ENCODE peak calls at places on chromosomes 13 and 19, in six cellular contexts. V is MM.1S, O is neural progenitor cell, E is keratinocyte, G is GM23338, Q is hepatocyte. T is an unnamed sample.

GRCh38 chr19:41327499-41328156 is 17.7 kb downstream of the CCDC97 start:
- DNase-seq in V (peak), O (no peak), E (peak), G (peak), Q (no peak), T (peak)

GRCh38 chr19:4575978-4576933 is 16.8 kb upstream of the SEMA6B start:
- DNase-seq in V (peak), O (peak), E (no peak), G (peak), Q (peak), T (no peak)

GRCh38 chr13:102678339-102679122 is 16.3 kb downstream of the METTL21C start:
- DNase-seq in V (no peak), O (no peak), E (no peak), G (no peak), Q (no peak), T (no peak)

GRCh38 chr13:27367570-27367969 is 56.8 kb upstream of the GTF3A start:
- DNase-seq in V (no peak), O (no peak), E (no peak), G (no peak), Q (no peak), T (no peak)

GRCh38 chr19:5057860-5058259 is 88.9 kb downstream of the KDM4B start:
- DNase-seq in V (no peak), O (peak), E (no peak), G (peak), Q (no peak), T (peak)

GRCh38 chr13:87678353-87678752 is 7.2 kb downstream of the SLITRK5 start:
- DNase-seq in V (peak), O (no peak), E (no peak), G (no peak), Q (no peak), T (no peak)

GRCh38 chr19:47435196-47435595 is 15.9 kb upstream of the MEIS3 start:
- DNase-seq in V (peak), O (no peak), E (no peak), G (no peak), Q (no peak), T (no peak)

GRCh38 chr13:109330941-109331340 is 455.4 kb downstream of the IRS2 start:
- DNase-seq in V (no peak), O (no peak), E (no peak), G (no peak), Q (no peak), T (peak)

GRCh38 chr19:33241091-33241529 is 15.5 kb upstream of the SLC7A10 start:
- DNase-seq in V (no peak), O (no peak), E (no peak), G (no peak), Q (peak), T (no peak)

GRCh38 chr19:17441241-17442135 is 7.0 kb downstream of the TMEM221 start:
- DNase-seq in V (no peak), O (peak), E (no peak), G (peak), Q (no peak), T (peak)

GRCh38 chr13:111082240-111082639 is 32.9 kb upstream of the ARHGEF7 start:
- DNase-seq in V (no peak), O (no peak), E (no peak), G (no peak), Q (no peak), T (no peak)

GRCh38 chr13:35478384-35479222 is 2.1 kb upstream of the MAB21L1 start:
- DNase-seq in V (no peak), O (peak), E (no peak), G (peak), Q (no peak), T (no peak)

GRCh38 chr13:114102521-114103288 is 29.7 kb downstream of the RASA3 start:
- DNase-seq in V (no peak), O (no peak), E (no peak), G (no peak), Q (no peak), T (no peak)

GRCh38 chr19:58317481-58318072 is 9.2 kb upstream of the ZSCAN22 start:
- DNase-seq in V (peak), O (peak), E (no peak), G (peak), Q (peak), T (no peak)

GRCh38 chr19:35136231-35136630 is 1.4 kb upstream of the LGI4 start:
- DNase-seq in V (no peak), O (no peak), E (no peak), G (no peak), Q (no peak), T (no peak)

GRCh38 chr13:73672492-73672891 is 461.7 kb downstream of the KLF12 start:
- DNase-seq in V (no peak), O (no peak), E (no peak), G (no peak), Q (peak), T (peak)

GRCh38 chr13:48412881-48413351 is at the start of gene LPAR6:
- DNase-seq in V (no peak), O (peak), E (no peak), G (peak), Q (peak), T (peak)

GRCh38 chr19:50173144-50173543 is 10.1 kb upstream of the IZUMO2 start:
- DNase-seq in V (peak), O (no peak), E (no peak), G (no peak), Q (peak), T (no peak)

GRCh38 chr13:94712287-94712811 is at the start of gene SOX21:
- DNase-seq in V (no peak), O (peak), E (no peak), G (peak), Q (no peak), T (peak)

GRCh38 chr13:68160466-68160865 is 930.3 kb upstream of the PCDH9 start:
- DNase-seq in V (no peak), O (no peak), E (no peak), G (no peak), Q (no peak), T (no peak)

GRCh38 chr13:44317752-44318550 is 55.7 kb upstream of the SERP2 start:
- DNase-seq in V (no peak), O (no peak), E (no peak), G (no peak), Q (no peak), T (peak)

GRCh38 chr19:45876161-45876410 is 9.9 kb downstream of the IRF2BP1 start:
- DNase-seq in V (no peak), O (no peak), E (no peak), G (no peak), Q (no peak), T (no peak)

GRCh38 chr13:113404723-113405471 is 41.0 kb upstream of the GRTP1 start:
- DNase-seq in V (no peak), O (no peak), E (no peak), G (no peak), Q (no peak), T (no peak)

GRCh38 chr13:112839347-112840105 is 129.5 kb upstream of the MCF2L start:
- DNase-seq in V (no peak), O (no peak), E (no peak), G (no peak), Q (no peak), T (no peak)

DNA sequence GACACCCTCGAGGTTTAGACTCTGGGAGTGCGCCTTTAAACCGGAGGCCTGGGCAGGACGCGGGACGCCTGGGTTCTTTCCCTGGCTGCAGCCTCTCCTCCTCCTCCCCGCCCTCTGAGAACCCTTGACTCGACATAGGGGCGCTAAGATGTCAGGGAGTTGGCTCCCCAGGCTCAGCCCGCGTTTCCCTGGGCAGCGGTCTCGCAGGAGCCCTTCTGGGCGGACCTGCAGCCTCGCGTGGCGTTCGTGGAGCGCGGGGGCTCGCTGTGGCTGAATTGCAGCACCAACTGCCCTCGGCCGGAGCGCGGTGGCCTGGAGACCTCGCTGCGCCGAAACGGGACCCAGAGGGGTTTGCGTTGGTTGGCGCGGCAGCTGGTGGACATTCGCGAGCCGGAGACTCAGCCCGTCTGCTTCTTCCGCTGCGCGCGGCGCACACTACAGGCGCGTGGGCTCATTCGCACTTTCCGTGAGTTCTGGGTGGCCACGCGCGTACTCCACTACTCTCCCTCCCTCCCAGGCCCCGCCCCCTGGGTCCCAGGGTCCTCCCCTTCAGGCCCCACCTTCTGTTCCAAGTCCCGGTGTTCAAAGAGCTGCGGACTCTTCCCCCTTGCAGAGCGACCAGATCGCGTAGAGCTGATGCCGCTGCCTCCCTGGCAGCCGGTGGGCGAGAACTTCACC is 1.3 kb downstream of the ICAM5 start:
- DNase-seq in V (peak), O (peak), E (no peak), G (peak), Q (peak), T (peak)
- TF ChIP-seq EZH2 in V (no peak), O (peak), E (no peak), G (peak), Q (peak), T (no peak)

DNA sequence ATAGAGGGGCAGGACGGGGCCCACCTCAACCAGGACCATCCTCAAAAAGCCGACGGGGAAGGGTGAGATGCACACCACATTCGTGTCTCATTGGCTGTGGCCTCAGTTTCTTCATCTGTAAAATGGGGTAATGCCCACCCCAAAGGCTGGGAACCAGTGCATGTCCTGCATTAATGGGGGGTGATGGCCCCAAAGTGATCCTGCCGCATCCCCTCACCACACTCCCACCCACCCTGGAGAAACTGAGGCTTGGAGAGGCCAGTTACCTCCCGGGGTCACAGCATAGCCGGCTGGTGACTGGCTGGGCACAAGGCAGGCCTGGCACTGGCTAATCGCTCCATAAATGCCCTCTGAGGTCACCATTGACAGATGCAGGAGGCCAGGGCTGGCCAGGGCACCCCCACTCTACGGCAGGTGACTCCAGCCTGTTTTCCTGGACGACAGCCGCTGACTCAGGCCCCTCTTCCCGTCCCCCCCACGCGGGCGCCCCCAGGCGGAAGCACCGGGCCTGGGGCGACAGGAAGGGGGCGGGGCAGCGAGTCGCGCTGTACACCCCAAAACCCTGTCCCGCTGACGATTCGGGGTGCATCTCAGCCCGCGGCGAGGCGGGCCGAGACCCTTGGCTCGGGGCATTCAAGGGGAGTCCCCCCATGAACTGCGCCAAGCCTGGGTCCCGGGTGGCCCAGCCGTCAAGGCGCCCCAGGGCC is 483 bp upstream of the MIDN start:
- DNase-seq in V (no peak), O (peak), E (no peak), G (peak), Q (peak), T (no peak)
- TF ChIP-seq CTCF in V (peak), O (peak), E (peak), G (peak), Q (peak), T (no peak)

DNA sequence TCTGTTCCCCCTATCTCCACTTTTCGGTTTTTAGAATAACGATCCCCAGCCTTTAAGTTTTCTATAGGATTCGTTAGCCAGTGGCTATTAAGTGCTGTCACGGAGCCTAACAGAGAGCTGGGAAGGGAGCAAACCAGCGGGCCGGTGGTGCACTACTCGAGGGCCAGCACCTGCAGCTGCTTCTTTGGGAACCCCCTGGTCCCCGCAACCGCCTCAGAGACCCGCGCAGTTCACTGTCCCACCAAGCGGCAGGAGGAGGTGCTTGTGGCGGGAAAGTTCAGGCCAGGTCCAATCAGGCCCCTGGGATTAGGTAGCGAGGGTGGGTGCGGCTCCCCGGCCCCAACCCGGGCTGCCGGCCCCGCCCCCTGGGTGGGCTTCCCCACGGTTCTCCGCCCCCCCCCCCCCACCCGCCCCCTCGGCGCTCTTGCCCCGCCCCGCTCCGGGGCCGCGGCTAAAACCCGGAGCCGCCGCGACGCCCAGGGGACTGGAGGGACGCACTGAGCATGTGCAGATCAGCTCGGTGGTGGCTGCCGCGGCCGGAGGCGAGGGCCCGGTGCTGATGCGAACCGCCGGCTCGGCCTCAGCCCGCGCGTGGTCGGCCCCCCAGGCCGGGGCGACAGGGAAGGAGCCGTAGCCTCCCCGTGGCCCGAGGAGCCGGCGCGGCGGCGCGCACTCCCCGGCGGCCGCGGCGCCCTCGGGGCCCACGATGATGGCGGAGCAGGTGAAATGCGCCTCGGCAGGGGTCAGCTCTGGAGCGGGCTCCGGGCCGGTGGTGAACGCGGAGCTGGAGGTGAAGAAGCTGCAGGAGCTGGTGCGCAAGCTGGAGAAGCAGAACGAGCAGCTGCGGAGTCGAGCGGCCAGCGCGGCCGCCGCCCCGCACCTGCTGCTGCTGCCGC is at the start of gene SLAIN1:
- DNase-seq in V (peak), O (peak), E (no peak), G (peak), Q (peak), T (no peak)
- TF ChIP-seq EZH2 in V (no peak), O (no peak), E (peak), G (no peak), Q (no peak), T (peak)

GRCh38 chr19:38134538-38135149 is 89.4 kb downstream of the DPF1 start:
- DNase-seq in V (peak), O (peak), E (peak), G (peak), Q (peak), T (peak)
- TF ChIP-seq CTCF in V (peak), O (peak), E (peak), G (peak), Q (peak), T (peak)

DNA sequence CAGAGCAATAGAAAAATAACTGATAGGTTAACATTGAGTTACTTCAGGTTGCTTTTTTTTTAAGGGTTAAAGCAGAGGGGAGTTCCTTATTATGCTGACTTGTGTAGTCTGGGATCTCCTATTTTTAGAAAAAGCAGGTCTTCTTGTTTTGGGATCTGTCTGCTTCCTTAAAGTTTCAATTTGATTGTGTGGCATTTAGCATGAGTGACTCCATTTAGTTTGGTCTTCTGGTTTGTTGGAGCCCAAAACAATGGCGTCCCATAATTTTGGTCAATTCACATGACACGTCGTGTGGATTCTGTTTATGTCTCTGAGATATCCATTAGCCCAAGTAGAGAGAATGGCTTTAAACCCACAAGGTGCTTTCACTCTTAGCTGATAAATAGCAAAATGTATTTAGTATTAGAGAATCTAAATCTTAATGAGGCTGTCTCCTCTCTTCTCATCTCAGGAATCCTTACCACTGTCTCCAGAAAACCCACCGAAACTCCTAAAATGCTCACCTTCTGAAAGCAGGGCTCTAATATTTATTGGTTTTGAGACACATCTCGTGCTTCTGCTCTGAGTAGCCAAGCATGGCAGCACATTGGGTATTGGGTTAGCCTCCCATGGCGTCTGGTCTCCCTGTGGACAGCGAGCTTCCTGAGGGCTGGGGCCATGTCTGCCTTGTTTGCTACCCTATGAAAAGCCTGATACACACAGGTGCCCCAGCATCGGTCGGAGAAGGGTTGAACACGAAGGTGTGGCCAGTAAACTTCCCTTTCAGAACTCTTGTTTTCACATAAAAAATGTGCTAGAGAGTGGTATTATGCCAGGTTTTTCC is 67.2 kb upstream of the GPR183 start:
- DNase-seq in V (no peak), O (no peak), E (no peak), G (no peak), Q (no peak), T (no peak)
- TF ChIP-seq EZH2 in V (no peak), O (no peak), E (no peak), G (no peak), Q (no peak), T (no peak)

GRCh38 chr19:16131648-16132047 is 11.8 kb upstream of the HSH2D start:
- DNase-seq in V (no peak), O (no peak), E (no peak), G (no peak), Q (no peak), T (no peak)
- TF ChIP-seq CTCF in V (no peak), O (no peak), E (no peak), G (no peak), Q (no peak), T (no peak)

GRCh38 chr13:52736891-52737290 is 2.7 kb downstream of the CNMD start:
- DNase-seq in V (no peak), O (no peak), E (no peak), G (no peak), Q (no peak), T (no peak)

GRCh38 chr13:52737451-52737850 is 2.2 kb downstream of the CNMD start:
- DNase-seq in V (no peak), O (no peak), E (no peak), G (no peak), Q (no peak), T (no peak)

GRCh38 chr13:52738719-52739467 is 727 bp downstream of the CNMD start:
- DNase-seq in V (no peak), O (peak), E (no peak), G (peak), Q (peak), T (no peak)

GRCh38 chr13:52737900-52738299 is 1.7 kb downstream of the CNMD start:
- DNase-seq in V (no peak), O (no peak), E (no peak), G (no peak), Q (no peak), T (no peak)

DNA sequence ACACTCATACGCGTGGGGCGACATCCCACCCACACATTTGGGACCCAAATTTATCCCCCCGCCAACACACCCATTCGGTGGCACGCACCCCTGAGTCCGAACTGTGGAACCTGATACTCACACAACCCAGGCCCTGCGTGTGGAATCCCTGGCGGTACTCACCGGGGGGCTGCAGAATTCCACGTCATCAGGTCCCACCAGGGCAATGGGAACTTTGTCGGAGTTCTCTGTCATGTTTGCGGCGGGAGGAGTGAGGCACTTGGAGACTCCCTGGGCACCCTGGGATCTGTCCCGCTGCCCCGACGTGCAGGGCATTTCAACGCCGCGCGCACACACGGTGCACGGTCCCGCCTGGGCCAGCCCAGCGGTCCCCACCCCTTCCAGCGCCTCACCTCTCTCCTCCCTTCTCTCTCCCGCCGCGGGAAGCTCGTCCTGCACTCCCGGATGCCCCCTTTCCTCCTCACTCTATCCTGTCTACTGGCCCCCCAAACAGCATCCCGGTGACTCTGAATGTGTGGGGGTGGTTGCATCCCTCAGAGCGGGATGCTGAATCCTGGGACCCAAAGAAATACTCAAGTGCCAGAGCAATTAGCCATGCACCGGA is at the start of gene CNMD:
- DNase-seq in V (no peak), O (peak), E (no peak), G (peak), Q (no peak), T (no peak)
- TF ChIP-seq EZH2 in V (no peak), O (peak), E (peak), G (no peak), Q (peak), T (no peak)